ENCODE peak calls at places on chromosome 9, in six cellular contexts. C is Right ventricle myocardium superior; Q is CD4-positive, alpha-beta T cell; T is activated CD4-positive, alpha-beta memory T cell treated with anti-CD3 and anti-CD28 coated beads, Interleukin-2, amount 10 ng/mL, durations not matched to agents 7 days and 5 days; O is LNCaP clone FGC; G is progenitor cell of endocrine pancreas. R is an unnamed sample.

GRCh38 chr9:20197976-20198685 is 409.3 kb upstream of the SLC24A2 start:
- DNase-seq in C (no peak), Q (no peak), T (no peak), O (peak; percentile 76), G (no peak), R (no peak)

GRCh38 chr9:87336914-87337333 is 160.7 kb upstream of the DAPK1 start:
- DNase-seq in C (no peak), Q (no peak), T (no peak), O (peak; percentile 87), G (no peak), R (no peak)

GRCh38 chr9:128558431-128559310 is 6.3 kb downstream of the SPTAN1 start:
- DNase-seq in C (peak; percentile 88), Q (peak; percentile 41), T (peak; percentile 42), O (peak; percentile 63), G (no peak), R (peak; percentile 27)

GRCh38 chr9:107720511-107720910 is 230.9 kb upstream of the KLF4 start:
- DNase-seq in C (no peak), Q (no peak), T (no peak), O (no peak), G (no peak), R (no peak)

GRCh38 chr9:89955144-89955543 is 350.3 kb downstream of the GADD45G start:
- DNase-seq in C (no peak), Q (no peak), T (no peak), O (no peak), G (no peak), R (no peak)

GRCh38 chr9:2623046-2623865 is 1.7 kb downstream of the VLDLR start:
- DNase-seq in C (peak; percentile 74), Q (no peak), T (peak; percentile 17), O (no peak), G (peak; percentile 23), R (no peak)

GRCh38 chr9:83359039-83359438 is 179.2 kb downstream of the FRMD3 start:
- DNase-seq in C (no peak), Q (no peak), T (no peak), O (no peak), G (no peak), R (no peak)

GRCh38 chr9:13513710-13514444 is 234.4 kb upstream of the MPDZ start:
- DNase-seq in C (peak; percentile 29), Q (no peak), T (no peak), O (no peak), G (no peak), R (no peak)

GRCh38 chr9:88645869-88646204 is 110.9 kb downstream of the NXNL2 start:
- DNase-seq in C (no peak), Q (no peak), T (no peak), O (no peak), G (no peak), R (no peak)

GRCh38 chr9:93224591-93224990 is 40.7 kb downstream of the WNK2 start:
- DNase-seq in C (no peak), Q (no peak), T (no peak), O (no peak), G (no peak), R (no peak)

GRCh38 chr9:1366300-1366699 is 316.1 kb downstream of the DMRT2 start:
- DNase-seq in C (no peak), Q (no peak), T (peak; percentile 20), O (no peak), G (no peak), R (no peak)

GRCh38 chr9:90803860-90804593 is 2.4 kb downstream of the SYK start:
- DNase-seq in C (no peak), Q (no peak), T (no peak), O (no peak), G (no peak), R (peak; percentile 44)

GRCh38 chr9:6640268-6641072 is 5.1 kb downstream of the GLDC start:
- DNase-seq in C (no peak), Q (no peak), T (no peak), O (no peak), G (no peak), R (no peak)

GRCh38 chr9:12854218-12854617 is 79.4 kb downstream of the LURAP1L start:
- DNase-seq in C (no peak), Q (no peak), T (no peak), O (no peak), G (no peak), R (no peak)

GRCh38 chr9:16367605-16368424 is 502.7 kb downstream of the BNC2 start:
- DNase-seq in C (no peak), Q (no peak), T (no peak), O (no peak), G (no peak), R (no peak)

GRCh38 chr9:108130896-108131295 is 641.3 kb upstream of the KLF4 start:
- DNase-seq in C (no peak), Q (no peak), T (no peak), O (peak; percentile 94), G (no peak), R (no peak)